ENCODE peak calls at places on chromosomes 16 and 17, in five cellular contexts. S, Z, H, K and N are unnamed samples.
A peak's percentile ranks its signal among the peaks of the same experiment; 100 is the strongest.

GRCh38 chr17:39800540-39800939 is 62.8 kb downstream of the GRB7 start:
- DNase-seq in K (no peak), Z (peak; percentile 42), S (no peak), H (no peak), N (no peak)

GRCh38 chr17:57567278-57567677 is 177.8 kb downstream of the CCDC182 start:
- DNase-seq in K (no peak), S (no peak), H (no peak), Z (no peak), N (no peak)

GRCh38 chr16:19238386-19238785 is 47.1 kb upstream of the CLEC19A start:
- DNase-seq in K (no peak), H (no peak), Z (peak; percentile 71), S (no peak), N (no peak)

GRCh38 chr16:62068747-62069146 is 32.5 kb upstream of the CDH8 start:
- DNase-seq in S (no peak), K (no peak), Z (no peak), H (no peak), N (no peak)

GRCh38 chr17:69415431-69415830 is 934 bp downstream of the MAP2K6 start:
- DNase-seq in S (no peak), H (no peak), K (no peak), Z (no peak), N (no peak)

GRCh38 chr17:16281351-16281750 is 64.3 kb downstream of the PIGL start:
- DNase-seq in H (no peak), S (no peak), Z (no peak), K (no peak), N (no peak)

GRCh38 chr16:57134982-57135381 is 42.6 kb downstream of the CPNE2 start:
- DNase-seq in H (no peak), Z (no peak), K (no peak), S (no peak), N (no peak)

GRCh38 chr16:1871974-1872635 is at the start of gene MEIOB:
- DNase-seq in Z (no peak), S (no peak), H (no peak), K (no peak), N (no peak)

GRCh38 chr17:14245629-14246028 is 9.0 kb upstream of the CDRT15 start:
- DNase-seq in S (no peak), Z (no peak), H (no peak), K (no peak), N (no peak)

GRCh38 chr16:14300631-14301149 is 229.6 kb downstream of the MRTFB start:
- DNase-seq in K (peak; percentile 92), Z (peak; percentile 77), S (peak; percentile 74), H (peak; percentile 72), N (no peak)

GRCh38 chr16:55392701-55393100 is 68.7 kb downstream of the IRX6 start:
- DNase-seq in H (no peak), K (no peak), S (no peak), Z (no peak), N (no peak)

GRCh38 chr17:41697122-41697962 is 8.7 kb downstream of the EIF1 start:
- DNase-seq in H (peak; percentile 39), S (peak; percentile 55), Z (peak; percentile 45), K (peak; percentile 95), N (no peak)

GRCh38 chr17:2215616-2216364 is 87.8 kb downstream of the SMG6 start:
- DNase-seq in Z (no peak), H (peak; percentile 57), K (peak; percentile 89), S (no peak), N (no peak)

GRCh38 chr17:73902416-73903181 is 258.4 kb upstream of the SDK2 start:
- DNase-seq in H (no peak), K (no peak), Z (peak; percentile 15), S (no peak), N (no peak)

GRCh38 chr17:61143026-61143425 is 256.6 kb upstream of the TBX2 start:
- DNase-seq in H (no peak), S (no peak), K (no peak), Z (no peak), N (no peak)

GRCh38 chr17:61144137-61144536 is 255.5 kb upstream of the TBX2 start:
- DNase-seq in Z (no peak), S (no peak), H (no peak), K (no peak), N (no peak)

GRCh38 chr17:61140386-61140785 is 259.3 kb upstream of the TBX2 start:
- DNase-seq in K (no peak), S (no peak), Z (no peak), H (no peak), N (no peak)

GRCh38 chr17:61149106-61149505 is 250.5 kb upstream of the TBX2 start:
- DNase-seq in Z (no peak), S (no peak), K (no peak), H (no peak), N (no peak)

DNA sequence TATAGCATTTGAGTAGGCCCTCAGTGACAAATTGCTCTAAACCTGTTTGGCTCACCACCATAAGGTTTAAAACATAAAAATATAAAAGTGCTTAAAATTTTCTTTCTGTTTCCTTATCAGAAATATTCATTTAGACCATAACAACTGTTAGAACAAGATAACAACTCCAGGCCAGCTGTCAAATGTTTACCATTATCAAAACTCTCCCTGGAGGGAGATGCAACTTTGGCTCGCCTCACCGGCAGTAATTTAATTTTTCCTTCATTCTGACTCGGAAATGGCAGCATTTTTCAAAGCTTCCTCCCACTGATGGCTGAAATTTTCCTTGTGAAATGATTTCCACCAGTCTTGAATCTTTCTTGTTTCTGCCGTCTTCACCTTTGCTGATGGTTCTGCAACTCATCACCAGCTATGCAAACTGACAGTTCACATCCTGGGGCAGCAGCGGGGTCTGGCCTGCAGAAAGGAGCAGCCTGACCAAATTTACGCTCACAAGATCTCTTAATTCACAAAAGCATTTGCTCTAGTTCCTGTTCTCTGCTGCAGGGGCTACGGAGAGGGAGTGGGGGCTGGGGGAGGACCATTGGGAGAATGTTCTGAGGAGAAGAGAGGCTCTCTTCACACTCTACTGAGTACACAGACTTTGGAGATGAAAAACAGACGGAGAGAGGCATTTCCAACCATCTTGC is 254.6 kb upstream of the TBX2 start:
- DNase-seq in S (no peak), H (no peak), K (no peak), Z (peak; percentile 47), N (no peak)
- H3K4me3 ChIP-seq in S (no peak overlapping the region), H (no peak overlapping the region), K (no peak overlapping the region), Z (no peak overlapping the region), N (no peak overlapping the region)

DNA sequence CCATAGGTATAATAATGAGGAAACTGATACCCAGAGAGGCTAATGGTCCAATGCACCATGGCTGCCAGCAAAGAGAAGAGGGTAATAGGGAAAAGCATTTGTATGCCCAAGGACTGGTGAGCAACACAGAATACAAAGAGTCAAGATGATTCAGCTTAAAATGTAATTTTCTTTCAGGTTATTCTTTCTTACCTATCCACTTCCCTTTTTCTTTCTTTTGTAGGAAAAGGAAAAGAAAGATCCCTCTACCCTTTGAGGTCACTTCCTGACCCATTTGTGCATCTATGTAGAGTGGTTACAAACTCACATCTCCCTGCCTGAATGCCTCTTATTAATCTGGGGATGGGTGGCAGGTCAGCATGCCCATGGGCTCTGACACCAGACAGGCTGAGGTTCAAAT is 3.5 kb upstream of the PLCG2 start:
- DNase-seq in Z (no peak), K (no peak), H (no peak), S (no peak), N (no peak)
- TF ChIP-seq POLR2A in Z (no peak), K (no peak), H (no peak), S (no peak), N (no peak)

DNA sequence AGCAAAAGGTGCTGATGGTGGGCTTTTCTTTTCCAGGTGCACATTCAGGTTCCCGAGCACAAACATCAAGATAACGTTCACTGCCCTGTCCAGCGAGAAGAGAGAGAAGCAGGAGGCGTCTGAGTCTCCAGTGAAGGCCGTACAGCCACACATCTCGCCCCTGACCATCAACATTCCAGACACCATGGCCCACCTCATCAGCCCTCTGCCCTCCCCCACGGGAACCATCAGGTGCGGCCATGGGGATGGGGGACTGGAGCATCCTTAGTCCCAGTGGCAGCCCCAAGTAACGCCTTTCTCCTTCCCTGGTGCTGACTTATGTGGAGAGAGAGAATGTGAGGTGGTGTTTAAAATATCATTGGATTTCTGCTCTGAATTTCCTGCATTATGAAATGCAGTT is 43.8 kb downstream of the FOXK2 start:
- DNase-seq in K (no peak), H (no peak), S (no peak), Z (no peak), N (no peak)
- H3K36me3 ChIP-seq in K (peaks cover 5% of the 10 kb centered on the region), H (peaks cover 32% of the 10 kb centered on the region), S (no peaks in the 10 kb centered on the region), Z (no peaks in the 10 kb centered on the region), N (peaks cover 2% of the 10 kb centered on the region)

GRCh38 chr17:50561796-50562195 is 1.3 kb downstream of the CACNA1G start:
- DNase-seq in Z (no peak), K (no peak), H (no peak), S (no peak), N (no peak)

GRCh38 chr17:50562266-50563094 is 2.0 kb downstream of the CACNA1G start:
- DNase-seq in S (no peak), Z (no peak), H (no peak), K (no peak), N (no peak)

GRCh38 chr17:50565559-50566350 is 5.2 kb downstream of the CACNA1G start:
- DNase-seq in K (no peak), Z (no peak), H (no peak), S (no peak), N (no peak)

GRCh38 chr17:50563095-50563511 is 2.6 kb downstream of the CACNA1G start:
- DNase-seq in Z (no peak), K (no peak), H (no peak), S (no peak), N (no peak)

GRCh38 chr17:50564916-50565315 is 4.4 kb downstream of the CACNA1G start:
- DNase-seq in Z (peak; percentile 57), K (peak; percentile 91), S (no peak), H (no peak), N (no peak)
- H3K4me3 ChIP-seq in Z (no peak overlapping the region), K (no peak overlapping the region), S (no peak overlapping the region), H (peak overlapping the region; percentile 3), N (no peak overlapping the region)

GRCh38 chr16:6362321-6362720 is 970.3 kb upstream of the RBFOX1 start:
- DNase-seq in Z (no peak), K (no peak), H (no peak), S (no peak), N (no peak)

GRCh38 chr16:6360641-6361040 is 972.0 kb upstream of the RBFOX1 start:
- DNase-seq in S (no peak), H (no peak), Z (no peak), K (no peak), N (no peak)

GRCh38 chr16:6356881-6357280 is 975.8 kb upstream of the RBFOX1 start:
- DNase-seq in H (no peak), K (no peak), S (no peak), Z (no peak), N (no peak)
- TF ChIP-seq POLR2A in H (no peak), K (no peak), S (no peak), Z (no peak), N (no peak)

DNA sequence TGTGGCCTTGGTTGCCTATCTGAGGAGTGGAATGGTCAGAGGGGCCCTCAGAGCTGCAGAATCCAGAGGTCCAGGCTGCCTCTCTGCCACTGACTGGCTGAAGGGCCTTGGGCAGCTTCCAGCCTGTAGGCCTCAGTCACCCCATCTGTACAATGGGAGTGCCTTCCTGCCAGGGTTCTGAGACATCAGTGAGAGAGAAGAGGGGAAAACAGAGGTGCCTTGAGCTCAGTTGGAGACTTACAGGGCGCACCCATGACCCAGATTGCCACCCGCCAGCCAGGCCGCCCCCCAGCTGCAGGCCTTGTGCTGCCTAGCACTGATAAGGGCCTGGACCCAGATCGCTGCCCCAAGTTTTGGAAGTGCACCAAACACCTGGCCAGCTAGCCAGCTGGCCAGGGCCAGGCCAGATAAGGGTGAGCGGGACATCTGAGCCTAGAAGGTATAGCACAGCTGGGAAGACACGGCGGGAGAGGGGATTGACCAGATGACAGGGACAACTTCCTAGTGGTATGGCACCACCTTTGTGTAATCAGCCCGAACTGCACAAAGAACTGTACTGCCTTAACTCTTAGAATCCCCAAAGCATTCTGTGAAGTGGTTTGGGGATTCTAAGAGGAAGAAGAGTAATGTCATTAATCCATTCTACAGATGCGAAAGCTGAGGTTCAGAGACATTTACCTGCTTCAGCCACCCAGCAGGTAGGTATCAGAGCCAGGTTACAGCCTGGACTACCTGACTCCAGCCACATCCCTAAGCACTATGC is 1.4 kb downstream of the SLC4A1 start:
- DNase-seq in Z (no peak), H (no peak), S (no peak), K (no peak), N (no peak)
- H3K36me3 ChIP-seq in Z (no peaks in the 10 kb centered on the region), H (no peaks in the 10 kb centered on the region), S (no peaks in the 10 kb centered on the region), K (no peaks in the 10 kb centered on the region), N (no peaks in the 10 kb centered on the region)